ENCODE peak calls at places on chromosomes 12 and 14, in seven cellular contexts. One of them, this sample, is unnamed.

GRCh38 chr14:73713804-73714655 is at the start of gene PNMA1:
- DNase-seq in OCI-LY7: peak; percentile 90
- DNase-seq in IMR-90: peak; percentile 72
- DNase-seq in lung: peak; percentile 78
- DNase-seq in cardiac fibroblast: peak; percentile 86
- DNase-seq in A549: peak; percentile 95
- DNase-seq in ovary: peak; percentile 93
- DNase-seq in this sample: peak; percentile 79

GRCh38 chr14:74506408-74506807 is 12.8 kb downstream of the ISCA2 start:
- DNase-seq in OCI-LY7: peak; percentile 66
- DNase-seq in IMR-90: no peak
- DNase-seq in lung: no peak
- DNase-seq in cardiac fibroblast: no peak
- DNase-seq in A549: no peak
- DNase-seq in ovary: no peak
- DNase-seq in this sample: no peak

GRCh38 chr12:131832393-131833231 is 4.4 kb downstream of the MMP17 start:
- DNase-seq in OCI-LY7: no peak
- DNase-seq in IMR-90: peak; percentile 30
- DNase-seq in lung: no peak
- DNase-seq in cardiac fibroblast: peak; percentile 68
- DNase-seq in A549: peak; percentile 84
- DNase-seq in ovary: peak; percentile 88
- DNase-seq in this sample: no peak

GRCh38 chr12:3122841-3123678 is 45.9 kb downstream of the TSPAN9 start:
- DNase-seq in OCI-LY7: no peak
- DNase-seq in IMR-90: peak; percentile 75
- DNase-seq in lung: peak; percentile 40
- DNase-seq in cardiac fibroblast: peak; percentile 71
- DNase-seq in A549: no peak
- DNase-seq in ovary: no peak
- DNase-seq in this sample: peak; percentile 63

GRCh38 chr14:63545431-63545830 is 2.3 kb upstream of the PPP2R5E start:
- DNase-seq in OCI-LY7: no peak
- DNase-seq in IMR-90: no peak
- DNase-seq in lung: no peak
- DNase-seq in cardiac fibroblast: no peak
- DNase-seq in A549: no peak
- DNase-seq in ovary: no peak
- DNase-seq in this sample: no peak

GRCh38 chr14:72560856-72561493 is 332.9 kb downstream of the DPF3 start:
- DNase-seq in OCI-LY7: no peak
- DNase-seq in IMR-90: no peak
- DNase-seq in lung: no peak
- DNase-seq in cardiac fibroblast: no peak
- DNase-seq in A549: no peak
- DNase-seq in ovary: no peak
- DNase-seq in this sample: no peak

GRCh38 chr12:14238224-14238792 is 127.2 kb upstream of the ATF7IP start:
- DNase-seq in OCI-LY7: peak; percentile 61
- DNase-seq in IMR-90: peak; percentile 55
- DNase-seq in lung: no peak
- DNase-seq in cardiac fibroblast: peak; percentile 67
- DNase-seq in A549: no peak
- DNase-seq in ovary: no peak
- DNase-seq in this sample: peak; percentile 52

GRCh38 chr14:99133563-99134332 is 138.2 kb downstream of the BCL11B start:
- DNase-seq in OCI-LY7: no peak
- DNase-seq in IMR-90: no peak
- DNase-seq in lung: peak; percentile 26
- DNase-seq in cardiac fibroblast: no peak
- DNase-seq in A549: no peak
- DNase-seq in ovary: no peak
- DNase-seq in this sample: peak; percentile 42

GRCh38 chr14:89368490-89369477 is 48.2 kb downstream of the FOXN3 start:
- DNase-seq in OCI-LY7: no peak
- DNase-seq in IMR-90: no peak
- DNase-seq in lung: peak; percentile 33
- DNase-seq in cardiac fibroblast: no peak
- DNase-seq in A549: no peak
- DNase-seq in ovary: no peak
- DNase-seq in this sample: no peak

GRCh38 chr14:64053694-64054669 is 201.2 kb downstream of the SYNE2 start:
- DNase-seq in OCI-LY7: no peak
- DNase-seq in IMR-90: peak; percentile 34
- DNase-seq in lung: no peak
- DNase-seq in cardiac fibroblast: no peak
- DNase-seq in A549: no peak
- DNase-seq in ovary: no peak
- DNase-seq in this sample: peak; percentile 76

GRCh38 chr12:123148223-123148622 is 2.7 kb downstream of the PITPNM2 start:
- DNase-seq in OCI-LY7: no peak
- DNase-seq in IMR-90: no peak
- DNase-seq in lung: no peak
- DNase-seq in cardiac fibroblast: no peak
- DNase-seq in A549: no peak
- DNase-seq in ovary: no peak
- DNase-seq in this sample: no peak

GRCh38 chr12:101379149-101379548 is 28.4 kb downstream of the ARL1 start:
- DNase-seq in OCI-LY7: no peak
- DNase-seq in IMR-90: no peak
- DNase-seq in lung: no peak
- DNase-seq in cardiac fibroblast: no peak
- DNase-seq in A549: no peak
- DNase-seq in ovary: no peak
- DNase-seq in this sample: no peak

GRCh38 chr12:68400231-68400829 is 68.2 kb upstream of the MDM1 start:
- DNase-seq in OCI-LY7: no peak
- DNase-seq in IMR-90: no peak
- DNase-seq in lung: no peak
- DNase-seq in cardiac fibroblast: no peak
- DNase-seq in A549: no peak
- DNase-seq in ovary: no peak
- DNase-seq in this sample: no peak

GRCh38 chr14:56092761-56093160 is 25.4 kb upstream of the PELI2 start:
- DNase-seq in OCI-LY7: no peak
- DNase-seq in IMR-90: no peak
- DNase-seq in lung: no peak
- DNase-seq in cardiac fibroblast: peak; percentile 64
- DNase-seq in A549: no peak
- DNase-seq in ovary: no peak
- DNase-seq in this sample: peak; percentile 72

GRCh38 chr12:51960890-51961289 is 9.4 kb downstream of the ACVR1B start:
- DNase-seq in OCI-LY7: no peak
- DNase-seq in IMR-90: no peak
- DNase-seq in lung: no peak
- DNase-seq in cardiac fibroblast: no peak
- DNase-seq in A549: no peak
- DNase-seq in ovary: no peak
- DNase-seq in this sample: no peak

GRCh38 chr14:72651715-72652114 is 242.2 kb downstream of the DPF3 start:
- DNase-seq in OCI-LY7: no peak
- DNase-seq in IMR-90: no peak
- DNase-seq in lung: no peak
- DNase-seq in cardiac fibroblast: no peak
- DNase-seq in A549: no peak
- DNase-seq in ovary: no peak
- DNase-seq in this sample: no peak

GRCh38 chr12:65004270-65004669 is 116.8 kb downstream of the WIF1 start:
- DNase-seq in OCI-LY7: no peak
- DNase-seq in IMR-90: no peak
- DNase-seq in lung: no peak
- DNase-seq in cardiac fibroblast: no peak
- DNase-seq in A549: no peak
- DNase-seq in ovary: no peak
- DNase-seq in this sample: peak; percentile 92

GRCh38 chr12:123011701-123012100 is 31.2 kb downstream of the ARL6IP4 start:
- DNase-seq in OCI-LY7: no peak
- DNase-seq in IMR-90: no peak
- DNase-seq in lung: no peak
- DNase-seq in cardiac fibroblast: no peak
- DNase-seq in A549: no peak
- DNase-seq in ovary: no peak
- DNase-seq in this sample: no peak

DNA sequence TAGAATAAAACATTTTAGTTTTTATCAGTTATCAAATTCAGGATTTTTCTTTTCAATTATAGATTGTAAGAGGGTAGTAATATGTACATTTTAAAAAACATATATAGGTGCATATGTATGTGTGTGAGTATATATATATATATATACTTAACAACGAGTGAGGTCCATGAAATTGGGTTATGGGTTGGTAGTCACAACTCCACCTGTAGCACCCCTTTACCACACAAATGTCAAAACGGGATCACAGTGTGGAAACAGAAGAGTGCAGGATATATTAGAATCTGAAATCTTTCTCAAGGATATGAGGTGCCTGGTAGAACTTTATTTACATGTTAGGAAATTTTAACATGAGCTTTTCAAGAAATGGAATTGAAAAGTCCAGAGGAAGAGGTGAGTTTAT is 31.3 kb downstream of the MIA2 start:
- DNase-seq in OCI-LY7: peak; percentile 44
- DNase-seq in IMR-90: peak; percentile 32
- DNase-seq in lung: no peak
- DNase-seq in cardiac fibroblast: peak; percentile 67
- DNase-seq in A549: no peak
- DNase-seq in ovary: no peak
- DNase-seq in this sample: peak; percentile 76
- H3K4me3 ChIP-seq in OCI-LY7: peak overlapping the region; percentile 88
- H3K4me3 ChIP-seq in IMR-90: no peak overlapping the region
- H3K4me3 ChIP-seq in lung: no peak overlapping the region
- H3K4me3 ChIP-seq in cardiac fibroblast: peak overlapping the region; percentile 17
- H3K4me3 ChIP-seq in A549: peak overlapping the region; percentile 72
- H3K4me3 ChIP-seq in ovary: no peak overlapping the region
- H3K4me3 ChIP-seq in this sample: peak overlapping the region; percentile 94

DNA sequence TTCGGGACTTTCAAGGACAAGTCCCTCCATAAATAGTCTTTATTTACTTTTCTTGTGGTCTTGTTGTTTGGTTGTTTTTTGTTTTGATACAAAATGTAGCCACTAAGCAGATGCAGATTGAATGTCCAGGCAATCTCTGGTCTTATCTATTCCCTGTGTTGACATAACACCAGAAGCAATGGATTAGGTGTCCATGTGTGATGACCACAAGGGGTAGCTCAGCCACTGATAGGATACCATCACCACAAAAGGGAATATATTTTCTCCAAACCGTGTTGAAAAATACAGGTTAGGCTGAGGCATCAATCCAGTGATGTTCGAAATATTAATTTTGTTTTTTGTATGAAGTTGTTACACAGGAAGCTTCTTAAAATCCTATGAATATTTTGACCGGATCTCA is 196.3 kb downstream of the EPS8 start:
- DNase-seq in OCI-LY7: no peak
- DNase-seq in IMR-90: no peak
- DNase-seq in lung: no peak
- DNase-seq in cardiac fibroblast: no peak
- DNase-seq in A549: no peak
- DNase-seq in ovary: no peak
- DNase-seq in this sample: no peak
- TF ChIP-seq CTCF in OCI-LY7: no peak
- TF ChIP-seq CTCF in IMR-90: peak; percentile 28
- TF ChIP-seq CTCF in lung: no peak
- TF ChIP-seq CTCF in cardiac fibroblast: peak; percentile 27
- TF ChIP-seq CTCF in A549: peak; percentile 30
- TF ChIP-seq CTCF in ovary: no peak
- TF ChIP-seq CTCF in this sample: no peak

GRCh38 chr14:103613517-103613916 is 15.5 kb upstream of the KLC1 start:
- DNase-seq in OCI-LY7: no peak
- DNase-seq in IMR-90: no peak
- DNase-seq in lung: no peak
- DNase-seq in cardiac fibroblast: no peak
- DNase-seq in A549: no peak
- DNase-seq in ovary: no peak
- DNase-seq in this sample: peak; percentile 24
- H3K4me3 ChIP-seq in OCI-LY7: no peak overlapping the region
- H3K4me3 ChIP-seq in IMR-90: no peak overlapping the region
- H3K4me3 ChIP-seq in lung: no peak overlapping the region
- H3K4me3 ChIP-seq in cardiac fibroblast: no peak overlapping the region
- H3K4me3 ChIP-seq in A549: no peak overlapping the region
- H3K4me3 ChIP-seq in ovary: no peak overlapping the region
- H3K4me3 ChIP-seq in this sample: no peak overlapping the region

GRCh38 chr12:113310489-113310888 is 24.4 kb downstream of the SLC8B1 start:
- DNase-seq in OCI-LY7: peak; percentile 33
- DNase-seq in IMR-90: no peak
- DNase-seq in lung: no peak
- DNase-seq in cardiac fibroblast: no peak
- DNase-seq in A549: no peak
- DNase-seq in ovary: no peak
- DNase-seq in this sample: peak; percentile 32
- TF ChIP-seq CTCF in OCI-LY7: peak; percentile 57
- TF ChIP-seq CTCF in IMR-90: peak; percentile 1
- TF ChIP-seq CTCF in lung: no peak
- TF ChIP-seq CTCF in cardiac fibroblast: no peak
- TF ChIP-seq CTCF in A549: peak; percentile 27
- TF ChIP-seq CTCF in ovary: no peak
- TF ChIP-seq CTCF in this sample: no peak

GRCh38 chr12:15910468-15910863 is 666 bp upstream of the DERA start:
- DNase-seq in OCI-LY7: no peak
- DNase-seq in IMR-90: no peak
- DNase-seq in lung: no peak
- DNase-seq in cardiac fibroblast: no peak
- DNase-seq in A549: no peak
- DNase-seq in ovary: no peak
- DNase-seq in this sample: no peak
- H3K4me3 ChIP-seq in OCI-LY7: peak overlapping the region; percentile 83
- H3K4me3 ChIP-seq in IMR-90: peak overlapping the region; percentile 92
- H3K4me3 ChIP-seq in lung: no peak overlapping the region
- H3K4me3 ChIP-seq in cardiac fibroblast: peak overlapping the region; percentile 6
- H3K4me3 ChIP-seq in A549: peak overlapping the region; percentile 58
- H3K4me3 ChIP-seq in ovary: no peak overlapping the region
- H3K4me3 ChIP-seq in this sample: no peak overlapping the region